ENCODE peak calls at places on chromosomes 12 and 14, in ten cellular contexts. L is GM23248; R is stomach; C is heart right ventricle; G is RWPE1; H is effector memory CD4-positive, alpha-beta T cell; E is tibial nerve; X is DND-41; A is endodermal cell; Q is A673. K is an unnamed sample.

GRCh38 chr14:80136358-80136757 is 74.9 kb downstream of the DIO2 start:
- DNase-seq in E (no peak), A (no peak), X (peak; percentile 43), L (no peak), G (no peak), R (no peak), C (no peak), Q (no peak), H (no peak), K (peak; percentile 86)

GRCh38 chr12:12835378-12836145 is 22.4 kb downstream of the DDX47 start:
- DNase-seq in E (no peak), C (no peak), Q (no peak), L (peak; percentile 46), R (no peak), H (no peak), G (peak; percentile 97), X (no peak), A (no peak), K (peak; percentile 96)

GRCh38 chr14:33590891-33591630 is 359.8 kb downstream of the EGLN3 start:
- DNase-seq in A (no peak), E (no peak), L (peak; percentile 40), Q (no peak), H (no peak), C (no peak), X (no peak), G (no peak), R (no peak), K (no peak)

GRCh38 chr12:116478243-116478773 is 80.9 kb upstream of the MAP1LC3B2 start:
- DNase-seq in G (no peak), H (no peak), E (no peak), A (no peak), L (no peak), C (no peak), R (no peak), Q (no peak), X (no peak), K (no peak)

GRCh38 chr12:12072064-12072760 is 1.5 kb downstream of the BCL2L14 start:
- DNase-seq in H (peak; percentile 6), Q (no peak), E (no peak), C (no peak), A (peak; percentile 78), L (no peak), G (no peak), X (no peak), R (peak; percentile 73), K (no peak)

GRCh38 chr12:74598819-74599218 is 61.2 kb downstream of the ATXN7L3B start:
- DNase-seq in L (peak; percentile 4), G (no peak), A (no peak), C (no peak), X (no peak), Q (no peak), R (no peak), H (no peak), E (no peak), K (no peak)

GRCh38 chr12:123391546-123392343 is 7.8 kb downstream of the KMT5A start:
- DNase-seq in C (no peak), X (no peak), R (no peak), H (no peak), Q (no peak), A (no peak), G (no peak), L (peak; percentile 45), E (no peak), K (no peak)

GRCh38 chr14:21100931-21101330 is at the start of gene TMEM253:
- DNase-seq in R (no peak), A (peak; percentile 31), C (no peak), E (no peak), Q (no peak), L (no peak), H (no peak), G (no peak), X (no peak), K (no peak)

GRCh38 chr14:73613046-73613383 is 698 bp downstream of the ACOT6 start:
- DNase-seq in H (no peak), R (no peak), G (no peak), L (no peak), Q (no peak), X (no peak), E (peak; percentile 7), C (no peak), A (no peak), K (no peak)

GRCh38 chr14:68761391-68761790 is 31.5 kb downstream of the ZFP36L1 start:
- DNase-seq in E (no peak), A (no peak), H (no peak), Q (no peak), R (no peak), C (no peak), X (no peak), G (no peak), L (no peak), K (no peak)

GRCh38 chr12:48005750-48006021 is 1.4 kb upstream of the COL2A1 start:
- DNase-seq in C (no peak), H (no peak), Q (no peak), G (no peak), E (no peak), R (no peak), X (no peak), L (no peak), A (no peak), K (no peak)

GRCh38 chr14:62532186-62532585 is 513.1 kb downstream of the KCNH5 start:
- DNase-seq in E (no peak), X (no peak), G (no peak), R (no peak), L (no peak), C (no peak), A (no peak), H (no peak), Q (no peak), K (no peak)

GRCh38 chr14:99244960-99245340 is 27.0 kb downstream of the BCL11B start:
- DNase-seq in G (no peak), R (no peak), L (no peak), H (no peak), E (no peak), C (no peak), X (no peak), Q (no peak), A (no peak), K (no peak)

GRCh38 chr14:104398656-104399055 is 180.9 kb upstream of the C14orf180 start:
- DNase-seq in A (no peak), E (no peak), L (no peak), C (no peak), X (no peak), R (no peak), Q (no peak), H (no peak), G (no peak), K (no peak)

DNA sequence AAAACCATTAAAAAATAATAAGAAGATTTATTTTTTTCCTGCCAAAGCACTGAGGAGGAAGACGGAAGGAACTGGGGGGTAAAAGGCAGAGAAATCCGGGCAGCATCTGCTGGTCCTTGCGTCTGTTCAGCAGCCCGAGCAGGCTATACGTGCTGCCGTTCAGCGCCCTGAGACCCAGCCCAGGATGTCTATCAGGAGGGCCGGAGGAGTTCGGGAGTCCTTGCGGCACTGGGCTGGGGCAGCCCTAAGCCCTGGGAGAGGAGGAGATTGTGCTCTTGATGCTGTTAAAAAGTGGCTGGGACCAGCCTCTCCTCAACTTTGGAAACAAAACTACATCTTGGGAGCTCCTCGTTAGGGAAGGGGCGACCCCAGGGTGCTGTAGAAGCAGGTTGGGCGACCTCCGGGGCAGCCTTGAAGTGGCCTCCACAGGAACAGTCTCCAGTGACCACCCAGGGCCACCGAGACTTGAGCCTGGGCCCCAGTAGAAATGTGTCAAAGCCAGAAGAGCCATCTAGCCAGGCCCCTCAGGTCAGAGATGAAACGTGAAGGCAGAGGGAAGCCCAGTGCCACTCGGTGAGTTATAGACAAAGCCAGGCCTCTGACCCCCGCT is 14.3 kb downstream of the PGF start:
- DNase-seq in H (no peak), L (no peak), R (no peak), Q (no peak), G (no peak), E (no peak), X (no peak), C (no peak), A (no peak), K (no peak)
- H3K27ac ChIP-seq in H (peak overlapping the region; percentile 56), L (no peak overlapping the region), R (peak overlapping the region; percentile 55), Q (no peak overlapping the region), G (peak overlapping the region; percentile 68), E (peak overlapping the region; percentile 64), X (no peak overlapping the region), C (peak overlapping the region; percentile 86), A (no peak overlapping the region), K (no peak overlapping the region)

DNA sequence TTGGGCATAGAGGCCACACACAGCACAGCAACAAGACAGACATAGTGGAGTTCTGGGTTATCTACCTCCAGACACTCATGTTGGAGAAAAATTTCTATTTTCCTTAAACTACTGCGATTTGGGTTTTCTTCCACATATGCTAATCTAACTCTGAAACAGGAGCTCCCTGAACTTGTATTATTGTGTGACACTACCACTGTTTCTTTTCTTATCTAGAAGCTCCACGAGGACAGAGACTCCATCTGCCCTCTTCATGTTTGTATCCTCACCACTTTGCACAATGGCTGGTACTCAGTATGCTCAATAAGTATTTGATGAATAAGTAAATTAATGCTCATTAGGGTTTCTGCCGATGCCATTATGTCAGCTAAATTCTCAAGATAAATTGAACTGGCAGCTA is 218.6 kb downstream of the PAX9 start:
- DNase-seq in Q (no peak), E (no peak), H (no peak), X (no peak), A (no peak), L (no peak), G (no peak), R (no peak), C (no peak), K (no peak)
- H3K27ac ChIP-seq in Q (no peak overlapping the region), E (no peak overlapping the region), H (no peak overlapping the region), X (no peak overlapping the region), A (no peak overlapping the region), L (no peak overlapping the region), G (no peak overlapping the region), R (no peak overlapping the region), C (no peak overlapping the region), K (no peak overlapping the region)

DNA sequence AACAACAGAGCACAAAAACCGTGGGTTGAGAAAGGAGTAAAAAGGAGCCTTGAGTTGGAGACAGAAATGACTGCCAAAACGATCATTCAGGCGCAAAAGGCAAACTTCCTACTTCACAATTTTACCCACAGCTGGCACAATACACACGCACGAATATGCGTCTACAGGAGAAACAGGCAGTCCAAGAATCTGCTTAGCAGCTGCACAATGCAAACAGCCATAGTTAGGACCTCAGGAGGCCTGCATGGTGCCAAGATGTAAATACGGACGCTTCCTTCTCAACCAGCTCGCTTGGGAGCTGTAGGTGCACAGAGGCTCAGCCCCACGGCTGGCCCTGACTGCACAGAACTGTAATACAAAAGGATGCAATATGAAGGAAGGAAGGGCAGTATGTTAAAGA is 250.1 kb upstream of the CAND1 start:
- DNase-seq in G (no peak), Q (no peak), X (no peak), R (no peak), A (peak; percentile 56), E (no peak), L (no peak), H (no peak), C (no peak), K (no peak)
- H3K27ac ChIP-seq in G (no peak overlapping the region), Q (no peak overlapping the region), X (no peak overlapping the region), R (no peak overlapping the region), A (peak overlapping the region; percentile 2), E (no peak overlapping the region), L (no peak overlapping the region), H (no peak overlapping the region), C (no peak overlapping the region), K (no peak overlapping the region)

DNA sequence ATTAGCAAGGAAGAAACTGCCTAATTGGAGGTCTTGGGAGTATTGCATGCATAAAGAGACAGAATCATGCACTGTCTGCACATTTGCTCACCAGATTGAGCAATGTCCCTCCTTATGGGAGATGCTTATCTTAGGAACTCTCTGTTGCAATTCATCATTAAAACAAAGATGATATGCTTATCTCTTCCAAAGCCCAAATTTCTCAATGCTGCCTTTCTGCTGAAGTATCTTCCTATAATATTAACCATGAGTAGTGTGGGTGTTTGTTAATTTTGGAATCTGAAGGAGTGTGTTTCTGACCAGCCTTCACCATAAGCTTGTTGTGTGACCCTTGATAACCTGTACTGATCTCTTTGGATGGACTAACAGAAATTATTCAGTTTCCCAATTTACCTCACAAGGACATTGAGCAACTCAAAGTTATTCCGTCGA is 1257.6 kb upstream of the FLRT2 start:
- DNase-seq in A (no peak), G (no peak), Q (peak; percentile 54), H (no peak), R (no peak), C (no peak), X (no peak), E (no peak), L (no peak), K (no peak)
- H3K27ac ChIP-seq in A (no peak overlapping the region), G (no peak overlapping the region), Q (peak overlapping the region; percentile 52), H (no peak overlapping the region), R (no peak overlapping the region), C (no peak overlapping the region), X (no peak overlapping the region), E (no peak overlapping the region), L (no peak overlapping the region), K (no peak overlapping the region)